ENCODE peak calls at places on chromosomes 6 and 20, in six cellular contexts. J is tibial artery; Y is CD8-positive, alpha-beta T cell; S is uterus; K is AG04449; Q is A549. V is an unnamed sample.

GRCh38 chr6:41577865-41578713 is 31.9 kb downstream of the FOXP4 start:
- DNase-seq in J (no peak), Y (no peak), S (no peak), K (no peak), Q (no peak), V (no peak)

GRCh38 chr6:151313060-151313459 is 73.3 kb downstream of the AKAP12 start:
- DNase-seq in J (no peak), Y (no peak), S (no peak), K (no peak), Q (no peak), V (no peak)

GRCh38 chr6:129253731-129254130 is 370.8 kb downstream of the LAMA2 start:
- DNase-seq in J (no peak), Y (no peak), S (no peak), K (no peak), Q (no peak), V (no peak)

GRCh38 chr20:33653900-33654596 is 8.1 kb upstream of the C20orf144 start:
- DNase-seq in J (no peak), Y (no peak), S (peak; percentile 24), K (no peak), Q (no peak), V (no peak)

GRCh38 chr20:5061209-5061608 is 58.5 kb downstream of the PCNA start:
- DNase-seq in J (no peak), Y (no peak), S (no peak), K (no peak), Q (peak; percentile 87), V (no peak)

GRCh38 chr6:37820713-37821069 is 1.2 kb downstream of the ZFAND3 start:
- DNase-seq in J (no peak), Y (no peak), S (no peak), K (no peak), Q (no peak), V (no peak)

GRCh38 chr20:25227317-25227831 is 20.5 kb upstream of the PYGB start:
- DNase-seq in J (no peak), Y (no peak), S (no peak), K (no peak), Q (peak; percentile 68), V (no peak)

GRCh38 chr6:110255356-110255755 is 75.1 kb downstream of the CDC40 start:
- DNase-seq in J (no peak), Y (no peak), S (no peak), K (no peak), Q (peak; percentile 7), V (peak; percentile 14)

GRCh38 chr6:154460306-154461071 is 50.0 kb downstream of the CNKSR3 start:
- DNase-seq in J (no peak), Y (no peak), S (no peak), K (no peak), Q (no peak), V (no peak)

GRCh38 chr6:106080106-106081095 is 5.7 kb upstream of the PRDM1 start:
- DNase-seq in J (no peak), Y (no peak), S (no peak), K (no peak), Q (no peak), V (no peak)

GRCh38 chr20:47033665-47034064 is 139.0 kb downstream of the EYA2 start:
- DNase-seq in J (no peak), Y (no peak), S (no peak), K (no peak), Q (no peak), V (no peak)

GRCh38 chr6:157649311-157650260 is 173.5 kb upstream of the SNX9 start:
- DNase-seq in J (no peak), Y (no peak), S (no peak), K (no peak), Q (no peak), V (no peak)

GRCh38 chr6:108115598-108116058 is 41.1 kb upstream of the OSTM1 start:
- DNase-seq in J (peak; percentile 26), Y (no peak), S (no peak), K (no peak), Q (peak; percentile 76), V (no peak)

GRCh38 chr6:44034391-44034861 is 92.8 kb downstream of the MRPL14 start:
- DNase-seq in J (no peak), Y (no peak), S (peak; percentile 21), K (no peak), Q (no peak), V (no peak)

GRCh38 chr6:11810854-11811643 is 32.4 kb upstream of the ADTRP start:
- DNase-seq in J (no peak), Y (no peak), S (no peak), K (no peak), Q (no peak), V (no peak)

GRCh38 chr6:68728124-68728523 is 93.0 kb downstream of the ADGRB3 start:
- DNase-seq in J (no peak), Y (no peak), S (no peak), K (no peak), Q (no peak), V (no peak)

GRCh38 chr6:137968901-137969300 is 101.8 kb downstream of the TNFAIP3 start:
- DNase-seq in J (no peak), Y (no peak), S (no peak), K (no peak), Q (no peak), V (no peak)
- H3K4me3 ChIP-seq in J (no peak overlapping the region), Y (no peak overlapping the region), S (no peak overlapping the region), K (no peak overlapping the region), Q (no peak overlapping the region), V (no peak overlapping the region)

DNA sequence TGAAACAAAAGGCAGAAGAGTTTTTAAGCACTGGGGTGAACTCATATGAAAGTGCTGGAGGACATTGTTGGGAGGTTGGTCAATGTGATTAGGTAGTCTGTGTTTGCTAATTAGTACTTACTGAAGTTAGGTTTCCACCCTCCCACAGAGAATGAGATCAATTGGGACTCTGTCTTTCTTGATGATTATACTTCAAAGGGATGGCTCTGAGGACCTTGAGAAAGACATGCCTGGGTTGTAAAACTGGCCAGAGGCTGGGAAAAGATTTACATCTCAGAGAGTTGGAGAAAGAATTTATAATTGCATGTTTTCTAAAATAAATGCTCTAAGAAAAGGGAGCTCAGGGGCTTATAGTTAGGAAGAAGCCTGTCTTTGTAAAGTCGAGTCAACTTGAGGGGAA is 74.0 kb downstream of the CD109 start:
- DNase-seq in J (no peak), Y (no peak), S (no peak), K (no peak), Q (no peak), V (no peak)
- TF ChIP-seq CTCF in J (no peak), Y (no peak), S (no peak), K (no peak), Q (no peak), V (no peak)

DNA sequence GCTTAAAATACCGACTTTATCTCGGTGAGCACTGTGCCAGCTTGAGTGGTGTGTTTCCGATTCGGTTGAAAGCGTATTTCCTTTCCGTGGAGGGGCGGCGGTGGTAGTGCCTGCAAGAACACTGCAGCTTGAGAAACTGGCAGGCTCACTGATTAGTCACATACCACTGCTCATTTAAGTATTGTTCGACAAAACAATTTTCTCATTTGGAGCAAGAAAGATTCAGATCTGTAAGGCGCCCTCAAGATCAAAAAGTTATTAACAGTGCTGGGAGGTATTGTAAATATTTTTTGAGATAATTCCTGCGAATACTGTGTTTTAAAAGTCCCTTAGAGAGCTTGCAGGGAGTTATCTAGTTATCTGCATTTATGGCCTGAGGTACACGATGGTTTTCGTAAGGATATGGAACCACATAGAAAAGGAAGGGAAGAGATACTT is 1.3 kb downstream of the MAPK14 start:
- DNase-seq in J (peak; percentile 83), Y (peak; percentile 26), S (peak; percentile 36), K (no peak), Q (peak; percentile 24), V (no peak)
- H3K4me3 ChIP-seq in J (peak overlapping the region; percentile 94), Y (peak overlapping the region; percentile 85), S (peak overlapping the region; percentile 91), K (peak overlapping the region; percentile 99), Q (peak overlapping the region; percentile 97), V (peak overlapping the region; percentile 94)

GRCh38 chr6:65569505-65569904 is 137.5 kb downstream of the EYS start:
- DNase-seq in J (no peak), Y (no peak), S (no peak), K (no peak), Q (no peak), V (no peak)

GRCh38 chr6:65570340-65570739 is 136.7 kb downstream of the EYS start:
- DNase-seq in J (no peak), Y (no peak), S (no peak), K (no peak), Q (no peak), V (no peak)

GRCh38 chr6:65566117-65566516 is 140.9 kb downstream of the EYS start:
- DNase-seq in J (no peak), Y (no peak), S (no peak), K (no peak), Q (peak; percentile 36), V (no peak)
- TF ChIP-seq CTCF in J (no peak), Y (no peak), S (no peak), K (no peak), Q (no peak), V (no peak)

DNA sequence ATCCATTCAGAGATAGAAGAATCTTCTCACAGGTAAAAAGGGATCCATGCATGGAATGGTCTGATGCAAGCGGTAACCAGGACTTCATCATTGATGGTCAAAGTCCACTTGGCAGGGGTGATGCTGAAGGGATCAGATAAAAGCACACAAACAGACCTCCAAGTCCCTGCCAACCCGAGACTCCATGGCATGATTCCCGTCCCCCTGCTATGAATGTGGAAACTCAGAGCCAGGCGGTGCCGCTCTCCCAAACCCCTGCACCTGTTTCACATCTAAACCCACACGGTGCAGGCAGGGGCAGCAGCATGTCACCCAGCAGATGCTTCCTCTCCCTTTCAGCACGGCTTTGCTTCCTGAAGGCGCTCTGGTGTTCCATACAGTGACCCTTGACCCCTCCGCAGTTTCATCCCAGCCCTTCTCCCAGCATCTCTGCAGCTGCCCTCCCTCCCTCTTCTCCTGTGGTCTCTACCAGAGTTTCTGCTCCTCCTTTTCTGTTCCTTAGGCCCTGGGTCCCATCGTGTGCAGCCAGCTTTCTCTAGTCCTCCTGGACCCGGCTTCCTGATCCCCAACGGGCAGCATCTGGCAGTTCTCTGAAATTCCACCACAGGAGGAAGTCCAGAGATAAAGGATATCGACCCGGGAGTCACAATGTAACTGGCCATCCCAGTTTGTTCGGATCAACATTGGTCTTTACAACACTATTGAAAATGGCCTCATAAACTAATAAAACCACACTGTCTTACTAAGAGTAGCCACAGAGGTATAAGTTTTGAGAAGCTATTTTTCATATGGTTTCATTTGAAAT is 235.0 kb downstream of the TTLL2 start:
- DNase-seq in J (no peak), Y (no peak), S (no peak), K (no peak), Q (peak; percentile 27), V (no peak)
- H3K4me3 ChIP-seq in J (no peak overlapping the region), Y (no peak overlapping the region), S (no peak overlapping the region), K (no peak overlapping the region), Q (no peak overlapping the region), V (no peak overlapping the region)

GRCh38 chr6:1379026-1379809 is 10.2 kb upstream of the FOXF2 start:
- DNase-seq in J (no peak), Y (no peak), S (no peak), K (no peak), Q (no peak), V (no peak)
- TF ChIP-seq CTCF in J (no peak), Y (no peak), S (no peak), K (no peak), Q (no peak), V (no peak)

GRCh38 chr6:35600659-35601125 is 88.0 kb upstream of the TULP1 start:
- DNase-seq in J (no peak), Y (no peak), S (no peak), K (no peak), Q (no peak), V (no peak)
- H3K4me3 ChIP-seq in J (peak overlapping the region; percentile 30), Y (peak overlapping the region; percentile 47), S (peak overlapping the region; percentile 16), K (no peak overlapping the region), Q (no peak overlapping the region), V (no peak overlapping the region)